ENCODE peak calls at places on chromosomes 7 and 10, in nine cellular contexts. M is amniotic stem cell; T is ELR; V is mesendoderm; Q is activated naive CD8-positive, alpha-beta T cell treated with anti-CD3 and anti-CD28 coated beads for 36 hours; Z is ovary; F is GM18507; P is heart left ventricle; O is SW480. S is an unnamed sample.

GRCh38 chr7:99127636-99128035 is 16.3 kb downstream of the SMURF1 start:
- DNase-seq in Q (no peak), F (no peak), V (no peak), T (peak), O (no peak), P (no peak), M (no peak), Z (no peak), S (no peak)

GRCh38 chr7:134625571-134625970 is 21.1 kb upstream of the BPGM start:
- DNase-seq in P (no peak), O (no peak), T (peak), Z (no peak), M (peak), F (no peak), V (no peak), Q (no peak), S (no peak)

GRCh38 chr7:81822811-81823210 is 53.0 kb upstream of the HGF start:
- DNase-seq in M (no peak), Q (no peak), O (no peak), P (no peak), Z (no peak), F (no peak), T (no peak), V (no peak), S (no peak)

GRCh38 chr7:130490287-130490686 is 1.6 kb upstream of the MEST start:
- DNase-seq in M (no peak), V (peak), Z (peak), T (no peak), F (no peak), O (no peak), P (no peak), Q (no peak), S (no peak)

GRCh38 chr10:11345224-11346054 is 266.0 kb downstream of the USP6NL start:
- DNase-seq in M (no peak), V (peak), F (no peak), T (no peak), P (no peak), Z (no peak), Q (peak), O (peak), S (no peak)

GRCh38 chr10:115826391-115826790 is 446.6 kb downstream of the GFRA1 start:
- DNase-seq in Z (no peak), Q (no peak), P (no peak), F (no peak), O (no peak), T (peak), V (no peak), M (no peak), S (no peak)

GRCh38 chr7:40747856-40748255 is 613.1 kb downstream of the SUGCT start:
- DNase-seq in P (no peak), V (peak), M (no peak), O (no peak), Q (no peak), F (no peak), T (peak), Z (no peak), S (no peak)

GRCh38 chr10:103983367-103983911 is 16.5 kb downstream of the SLK start:
- DNase-seq in Z (no peak), O (no peak), Q (no peak), M (no peak), P (no peak), T (peak), F (no peak), V (peak), S (no peak)

S was measured in activated T-helper 1 cell treated with Interleukin-2 at 50 U/mL for 16 hours.